ENCODE peak calls at places on chromosome 3, in seven cellular contexts. B is gastrocnemius medialis, W is IMR-90, I is heart left ventricle, Q is astrocyte, P is cardiac muscle cell, E is hepatocyte. F is an unnamed sample. For H3K9me3, the result is how much of the 10 kb centered on the place peaks cover.

GRCh38 chr3:56940989-56941388 is 119.5 kb upstream of the SPATA12 start:
- DNase-seq in B (no peak), W (no peak), I (no peak), Q (no peak), P (no peak), E (no peak), F (no peak)

GRCh38 chr3:141288331-141288990 is 56.8 kb downstream of the PXYLP1 start:
- DNase-seq in B (no peak), W (no peak), I (no peak), Q (no peak), P (no peak), E (no peak), F (no peak)

GRCh38 chr3:192817506-192817905 is 90.2 kb upstream of the FGF12 start:
- DNase-seq in B (no peak), W (no peak), I (no peak), Q (no peak), P (no peak), E (no peak), F (no peak)

GRCh38 chr3:42031808-42032475 is 59.2 kb upstream of the TRAK1 start:
- DNase-seq in B (no peak), W (peak), I (no peak), Q (peak), P (peak), E (no peak), F (no peak)

GRCh38 chr3:13528217-13528801 is 20.6 kb upstream of the FBLN2 start:
- DNase-seq in B (no peak), W (no peak), I (no peak), Q (no peak), P (peak), E (peak), F (no peak)

GRCh38 chr3:8900065-8900464 is 63.2 kb downstream of the RAD18 start:
- DNase-seq in B (no peak), W (peak), I (no peak), Q (no peak), P (peak), E (no peak), F (no peak)

GRCh38 chr3:104168386-104168785 is 1198.3 kb upstream of the ALCAM start:
- DNase-seq in B (no peak), W (no peak), I (no peak), Q (no peak), P (no peak), E (no peak), F (no peak)

GRCh38 chr3:30073622-30074021 is 532.8 kb upstream of the TGFBR2 start:
- DNase-seq in B (no peak), W (peak), I (no peak), Q (no peak), P (peak), E (peak), F (no peak)

GRCh38 chr3:65245133-65246076 is 557.6 kb upstream of the ADAMTS9 start:
- DNase-seq in B (no peak), W (peak), I (no peak), Q (peak), P (no peak), E (no peak), F (no peak)

GRCh38 chr3:44734646-44735168 is 5.3 kb downstream of the ZNF501 start:
- DNase-seq in B (no peak), W (no peak), I (no peak), Q (no peak), P (no peak), E (no peak), F (no peak)

GRCh38 chr3:44729384-44729910 is at the start of gene ZNF501:
- DNase-seq in B (peak), W (peak), I (peak), Q (peak), P (peak), E (peak), F (peak)
- H3K9me3 ChIP-seq in B (half or more), W (half or more), I (half or more), Q (half or more), P (under half), E (under half), F (half or more)

DNA sequence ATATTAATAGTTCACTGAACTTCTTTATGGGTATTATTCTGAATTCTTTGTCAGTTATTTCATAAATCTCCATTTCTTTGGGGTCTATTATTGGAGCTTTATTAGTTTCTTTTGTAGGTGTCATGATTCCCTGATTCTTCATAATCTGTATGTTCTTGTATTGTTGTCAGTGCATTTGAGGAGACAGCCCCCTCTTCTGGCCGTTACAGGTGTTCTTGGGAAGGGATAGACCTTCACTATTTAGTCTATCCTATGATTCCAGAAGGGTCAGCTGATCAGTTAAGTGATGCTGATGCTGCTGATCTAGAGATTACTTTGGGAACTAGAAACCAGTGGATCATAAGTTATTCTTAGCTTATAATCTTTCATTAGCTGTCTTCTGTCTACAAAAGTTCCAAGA is 34.9 kb downstream of the TMEM39A start:
- DNase-seq in B (no peak), W (no peak), I (no peak), Q (no peak), P (no peak), E (no peak), F (no peak)
- TF ChIP-seq CTCF in B (no peak), W (no peak), I (no peak), Q (no peak), P (peak), E (no peak), F (no peak)

DNA sequence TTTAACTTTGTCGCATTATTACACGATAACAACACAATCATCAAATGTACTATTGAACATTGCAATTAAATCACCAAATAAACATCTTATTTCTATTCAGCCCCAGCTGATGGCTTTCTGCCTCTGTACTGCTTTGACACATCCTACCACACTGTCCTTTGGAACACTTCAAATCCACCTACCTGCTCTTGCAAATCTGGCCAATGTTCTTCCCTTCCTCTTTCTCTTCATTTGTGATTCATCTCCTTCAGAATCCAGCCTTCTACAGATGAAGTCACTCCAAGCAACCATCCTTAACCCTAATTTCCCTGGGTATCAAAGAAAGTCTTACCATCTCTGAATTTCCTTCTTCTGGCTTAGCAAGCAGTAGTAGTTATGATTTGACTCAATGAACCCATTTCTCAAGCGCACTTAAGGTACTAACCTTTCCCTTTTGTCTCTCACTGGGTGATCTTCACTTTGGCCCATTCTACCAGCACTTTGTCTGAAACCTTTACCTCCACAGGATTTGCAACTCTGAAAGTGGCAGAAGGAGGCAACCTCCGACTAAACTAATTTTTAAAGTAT is 502.9 kb downstream of the FOXP1 start:
- DNase-seq in B (no peak), W (no peak), I (no peak), Q (no peak), P (no peak), E (no peak), F (no peak)
- H3K4me3 ChIP-seq in B (no peak), W (no peak), I (no peak), Q (no peak), P (no peak), E (no peak), F (no peak)

DNA sequence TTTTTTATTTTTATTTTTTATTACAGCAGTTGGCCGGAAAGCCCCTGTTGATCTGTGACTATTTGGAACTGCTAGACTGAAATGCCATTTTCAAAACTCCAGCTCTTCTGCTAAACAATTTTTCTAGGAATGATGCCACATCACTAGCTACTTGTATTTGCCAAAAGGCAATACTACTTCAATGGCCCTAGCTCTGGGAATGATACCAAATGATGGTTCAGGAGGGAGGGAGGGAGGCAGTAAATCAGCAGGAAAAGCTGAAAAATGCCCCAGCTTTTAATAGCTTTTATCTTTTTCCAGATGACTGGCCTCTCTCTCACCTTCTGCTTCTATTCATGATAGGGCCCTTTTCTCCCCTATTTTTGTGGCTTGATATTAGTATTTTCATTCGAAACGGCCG is 2.6 kb upstream of the CHL1 start:
- DNase-seq in B (no peak), W (no peak), I (no peak), Q (no peak), P (no peak), E (no peak), F (no peak)
- H3K9me3 ChIP-seq in B (under half), W (under half), I (under half), Q (under half), P (under half), E (under half), F (under half)

DNA sequence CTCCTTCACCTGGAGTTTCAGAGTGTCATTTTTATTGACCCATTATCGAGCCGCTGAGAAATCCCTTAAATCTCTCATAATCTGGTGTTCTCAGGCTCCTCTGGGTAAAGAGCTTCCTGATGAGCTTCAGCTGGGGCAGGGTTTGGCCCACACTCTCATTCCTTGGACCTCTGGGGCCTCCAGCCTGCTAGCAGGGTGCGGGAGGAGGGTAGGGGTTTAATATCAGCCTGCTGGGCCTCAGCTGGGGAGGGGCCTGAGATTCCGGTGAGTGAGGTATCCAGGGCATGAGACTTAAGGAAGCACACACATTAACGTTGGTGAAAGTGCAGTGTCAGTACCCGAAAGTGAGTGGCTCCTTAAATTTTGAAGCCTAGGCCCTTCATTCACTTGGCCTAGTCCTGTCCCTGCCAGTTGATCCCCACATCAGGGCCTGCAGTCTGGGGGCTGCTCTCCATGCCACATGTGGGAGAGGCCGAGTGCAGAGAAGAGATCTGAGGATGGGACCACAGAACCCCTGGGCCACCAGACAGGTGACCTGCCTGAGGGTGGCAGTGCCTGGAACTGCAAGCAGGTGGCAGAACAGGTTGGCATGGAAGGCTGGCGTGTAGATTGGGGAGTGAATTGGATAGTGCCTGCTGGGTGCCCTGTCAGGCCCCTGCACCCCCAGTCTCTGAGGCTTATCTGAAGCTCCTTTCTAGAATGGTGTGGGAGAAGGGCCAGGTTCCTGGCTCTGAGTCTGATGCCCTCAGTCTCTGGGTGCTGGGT is 16.1 kb downstream of the C3orf18 start:
- DNase-seq in B (no peak), W (no peak), I (no peak), Q (no peak), P (no peak), E (peak), F (no peak)
- TF ChIP-seq CTCF in B (no peak), W (no peak), I (no peak), Q (no peak), P (no peak), E (no peak), F (no peak)

GRCh38 chr3:14810070-14810732 is 8.6 kb upstream of the FGD5 start:
- DNase-seq in B (no peak), W (no peak), I (peak), Q (no peak), P (peak), E (peak), F (peak)

GRCh38 chr3:14811733-14812132 is 7.0 kb upstream of the FGD5 start:
- DNase-seq in B (no peak), W (no peak), I (no peak), Q (no peak), P (no peak), E (no peak), F (no peak)

GRCh38 chr3:14808502-14809266 is 10.1 kb upstream of the FGD5 start:
- DNase-seq in B (no peak), W (no peak), I (no peak), Q (no peak), P (no peak), E (no peak), F (no peak)

GRCh38 chr3:14812196-14812785 is 6.5 kb upstream of the FGD5 start:
- DNase-seq in B (no peak), W (no peak), I (no peak), Q (no peak), P (no peak), E (no peak), F (peak)

DNA sequence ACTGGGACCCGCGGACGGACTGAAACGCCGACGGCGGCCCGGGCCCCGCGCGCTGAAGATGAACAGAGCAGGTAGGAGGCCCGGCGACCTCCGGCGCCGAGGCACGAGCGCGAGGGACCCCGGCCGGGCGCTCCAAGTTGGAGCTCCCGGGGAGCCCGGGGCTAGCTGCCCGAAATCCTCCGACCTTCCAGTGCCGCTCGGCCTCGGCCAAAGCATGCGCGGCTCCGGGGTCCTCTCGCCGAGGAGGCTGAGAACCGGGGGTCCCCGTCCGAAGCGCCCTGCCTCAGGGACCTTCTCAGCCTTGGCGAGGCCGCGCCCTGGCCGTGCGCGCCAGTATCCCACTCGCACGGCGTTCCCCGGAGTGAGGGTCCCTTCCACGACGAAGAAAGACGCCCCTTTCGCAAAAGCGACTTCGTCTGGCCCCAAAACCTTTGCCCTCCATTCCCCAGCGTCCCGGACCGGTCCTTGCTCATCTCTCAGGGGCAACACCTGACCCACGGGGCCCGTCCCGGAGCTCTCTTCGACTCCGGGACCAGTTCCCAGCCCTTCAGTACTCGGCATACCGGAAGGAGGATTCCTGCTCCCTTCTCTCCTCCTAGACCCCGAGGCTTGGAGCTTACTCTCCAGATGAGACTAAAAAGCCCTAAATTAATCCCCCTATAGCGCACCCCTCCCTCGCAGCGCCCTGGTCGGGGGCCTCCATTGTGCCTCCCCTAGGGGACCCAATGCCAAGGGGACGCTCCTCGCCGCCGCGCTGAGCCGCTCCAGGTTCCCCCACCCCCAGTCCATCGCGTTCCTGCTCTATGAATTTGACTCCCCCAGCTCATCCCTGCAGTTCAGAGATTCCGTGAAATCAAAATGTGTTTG is 7.7 kb upstream of the FGD5 start:
- DNase-seq in B (no peak), W (no peak), I (no peak), Q (no peak), P (no peak), E (no peak), F (peak)
- H3K4me3 ChIP-seq in B (peak), W (no peak), I (peak), Q (peak), P (peak), E (no peak), F (peak)

DNA sequence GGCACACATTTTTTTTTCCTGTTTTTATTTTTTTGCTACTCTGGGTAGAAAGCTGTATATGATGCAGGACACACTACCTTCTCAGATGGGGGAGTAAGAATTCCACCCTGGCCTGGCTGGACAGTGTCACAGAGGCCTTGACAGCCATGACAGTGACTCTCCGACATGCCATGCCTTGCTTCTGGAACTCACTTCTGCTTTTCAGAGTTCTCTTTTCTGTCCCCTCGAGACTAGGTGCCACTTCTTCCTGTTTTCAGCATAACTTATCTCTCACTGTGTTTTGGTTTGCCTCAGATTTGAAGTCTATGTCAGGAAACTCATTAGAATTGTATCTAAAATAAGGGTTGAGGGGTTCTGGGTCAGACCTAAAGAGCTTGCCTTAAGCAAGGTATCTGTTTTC is 69.1 kb upstream of the SEC13 start:
- DNase-seq in B (no peak), W (no peak), I (no peak), Q (no peak), P (no peak), E (no peak), F (no peak)
- H3K9me3 ChIP-seq in B (under half), W (under half), I (under half), Q (under half), P (under half), E (under half), F (under half)

GRCh38 chr3:852033-852432 is 240.8 kb upstream of the CNTN6 start:
- DNase-seq in B (no peak), W (no peak), I (no peak), Q (no peak), P (peak), E (no peak), F (no peak)
- TF ChIP-seq CTCF in B (no peak), W (no peak), I (no peak), Q (no peak), P (no peak), E (no peak), F (no peak)

GRCh38 chr3:133505813-133506212 is 67.7 kb upstream of the CDV3 start:
- DNase-seq in B (no peak), W (no peak), I (no peak), Q (no peak), P (no peak), E (no peak), F (no peak)
- H3K4me3 ChIP-seq in B (no peak), W (no peak), I (no peak), Q (no peak), P (no peak), E (no peak), F (no peak)

GRCh38 chr3:177942911-177943310 is 593.3 kb upstream of the KCNMB2 start:
- DNase-seq in B (no peak), W (no peak), I (no peak), Q (no peak), P (no peak), E (no peak), F (no peak)
- H3K9me3 ChIP-seq in B (under half), W (under half), I (under half), Q (under half), P (under half), E (under half), F (under half)

F was measured in psoas muscle.